ENCODE peak calls at places on chromosomes 3 and 15, in four cellular contexts. H is cardiac muscle cell, N is astrocyte, Z is left lung. G is an unnamed sample.

GRCh38 chr3:100443690-100444089 is 42.4 kb downstream of the LNP1 start:
- DNase-seq in N (no peak), H (no peak), Z (no peak), G (no peak)

GRCh38 chr15:79003301-79003700 is 58.5 kb upstream of the CTSH start:
- DNase-seq in N (peak; percentile 75), H (no peak), Z (no peak), G (no peak)

GRCh38 chr15:38690737-38691332 is 126.2 kb upstream of the RASGRP1 start:
- DNase-seq in N (peak; percentile 24), Z (no peak), H (peak; percentile 83), G (peak; percentile 18)

GRCh38 chr15:95295905-95296618 is 1034.4 kb upstream of the NR2F2 start:
- DNase-seq in Z (no peak), H (no peak), N (peak; percentile 58), G (no peak)

GRCh38 chr3:76367281-76367680 is 581.9 kb upstream of the ZNF717 start:
- DNase-seq in Z (no peak), H (no peak), N (peak; percentile 36), G (no peak)

GRCh38 chr3:126152931-126153694 is 27.3 kb downstream of the ALDH1L1 start:
- DNase-seq in H (no peak), Z (no peak), N (no peak), G (no peak)

GRCh38 chr3:49132437-49133225 is at the start of gene LAMB2:
- DNase-seq in N (peak; percentile 82), H (peak; percentile 87), Z (peak; percentile 78), G (peak; percentile 70)

GRCh38 chr3:43995929-43996378 is 245.7 kb upstream of the TOPAZ1 start:
- DNase-seq in N (no peak), H (peak; percentile 5), Z (no peak), G (no peak)

GRCh38 chr15:81338422-81339007 is 14.6 kb upstream of the STARD5 start:
- DNase-seq in H (no peak), Z (no peak), N (peak; percentile 96), G (peak; percentile 87)

GRCh38 chr3:71425491-71426071 is 157.9 kb downstream of the FOXP1 start:
- DNase-seq in H (no peak), N (peak; percentile 100), Z (no peak), G (peak; percentile 78)

GRCh38 chr3:88151358-88151757 is 1.6 kb downstream of the C3orf38 start:
- DNase-seq in N (peak; percentile 17), Z (no peak), H (no peak), G (no peak)

GRCh38 chr3:10387881-10388621 is 67.1 kb upstream of the SEC13 start:
- DNase-seq in N (peak; percentile 32), H (peak; percentile 34), Z (no peak), G (no peak)

GRCh38 chr15:25481208-25481862 is 42.5 kb upstream of the UBE3A start:
- DNase-seq in Z (no peak), N (peak; percentile 18), H (peak; percentile 24), G (peak; percentile 38)

GRCh38 chr3:155356594-155357370 is 63.3 kb upstream of the STRIT1 start:
- DNase-seq in Z (no peak), N (no peak), H (no peak), G (no peak)

GRCh38 chr3:157290761-157291160 is 130.8 kb upstream of the CCNL1 start:
- DNase-seq in N (peak; percentile 78), H (no peak), Z (no peak), G (no peak)

GRCh38 chr15:43527016-43527801 is 9.8 kb downstream of the MAP1A start:
- DNase-seq in H (no peak), Z (no peak), N (no peak), G (no peak)

GRCh38 chr3:126130081-126130855 is 46.3 kb upstream of the SLC41A3 start:
- DNase-seq in H (no peak), Z (peak; percentile 32), N (no peak), G (no peak)

GRCh38 chr3:127689266-127689860 is 16.6 kb downstream of the ABTB1 start:
- DNase-seq in Z (peak; percentile 23), N (no peak), H (no peak), G (no peak)

GRCh38 chr3:126147932-126148683 is 32.3 kb downstream of the ALDH1L1 start:
- DNase-seq in Z (no peak), H (no peak), N (no peak), G (no peak)

GRCh38 chr3:61247191-61247590 is 4.1 kb downstream of the FHIT start:
- DNase-seq in N (no peak), H (no peak), Z (no peak), G (no peak)

GRCh38 chr15:39785139-39785538 is 2.5 kb upstream of the FSIP1 start:
- DNase-seq in N (no peak), H (no peak), Z (no peak), G (no peak)

GRCh38 chr3:61809879-61810278 is 248.5 kb downstream of the PTPRG start:
- DNase-seq in N (no peak), H (peak; percentile 34), Z (no peak), G (no peak)

GRCh38 chr3:194294199-194294887 is 56.8 kb downstream of the CPN2 start:
- DNase-seq in Z (no peak), N (no peak), H (no peak), G (no peak)

GRCh38 chr3:77726509-77726908 is 686.6 kb downstream of the ROBO2 start:
- DNase-seq in Z (no peak), H (no peak), N (peak; percentile 9), G (no peak)

GRCh38 chr3:172658344-172659245 is 52.3 kb downstream of the NCEH1 start:
- DNase-seq in Z (no peak), N (peak; percentile 99), H (no peak), G (peak; percentile 98)

GRCh38 chr3:25661694-25662455 is 2.8 kb downstream of the TOP2B start:
- DNase-seq in Z (no peak), N (no peak), H (peak; percentile 25), G (no peak)

GRCh38 chr3:14475601-14476000 is 64.5 kb downstream of the GRIP2 start:
- DNase-seq in Z (no peak), H (no peak), N (no peak), G (no peak)

GRCh38 chr3:14473411-14473891 is 66.7 kb downstream of the GRIP2 start:
- DNase-seq in Z (no peak), H (no peak), N (no peak), G (no peak)

GRCh38 chr3:14472471-14473351 is 67.4 kb downstream of the GRIP2 start:
- DNase-seq in Z (peak; percentile 82), N (peak; percentile 93), H (no peak), G (peak; percentile 86)

GRCh38 chr3:14476583-14477265 is 63.4 kb downstream of the GRIP2 start:
- DNase-seq in Z (no peak), N (no peak), H (no peak), G (no peak)

DNA sequence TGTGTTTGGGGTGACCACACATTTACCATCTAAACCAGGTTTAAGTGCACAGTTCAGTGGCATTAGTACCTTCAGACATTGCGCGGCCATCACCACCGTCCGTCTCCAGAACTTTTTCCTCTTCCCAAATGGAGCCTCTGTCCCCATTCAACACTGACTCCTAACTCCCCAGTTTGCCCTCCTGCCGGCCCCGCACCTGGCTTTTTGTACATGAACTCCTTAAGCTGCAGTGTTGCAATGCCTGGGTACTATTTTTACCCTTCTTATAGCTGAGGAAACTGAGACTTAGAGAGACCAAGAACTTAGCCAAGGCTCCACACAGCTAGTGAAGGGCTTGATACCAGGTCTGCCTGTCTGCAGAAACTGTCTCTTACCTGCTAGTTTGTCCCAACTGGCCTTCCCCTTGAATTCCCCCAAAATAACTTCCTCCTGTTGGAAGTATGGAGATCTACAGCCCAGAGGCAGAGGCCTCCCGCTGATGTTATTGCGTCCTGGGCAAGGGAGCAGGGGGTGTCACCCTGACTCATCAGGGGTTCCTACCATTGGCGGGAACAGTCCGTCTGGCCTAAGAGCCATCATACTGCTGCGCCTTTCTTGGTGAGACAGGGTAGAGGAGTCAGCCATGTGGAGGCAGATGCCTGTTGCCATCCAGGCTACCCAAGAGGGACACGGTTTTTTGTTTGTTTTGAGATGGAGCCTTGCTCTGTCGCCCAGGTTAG is 65.6 kb downstream of the GRIP2 start:
- DNase-seq in Z (no peak), N (no peak), H (no peak), G (no peak)
- H3K36me3 ChIP-seq in Z (peaks cover 100% of the 10 kb centered on the region), N (peaks cover 3% of the 10 kb centered on the region), H (no peaks in the 10 kb centered on the region), G (no peaks in the 10 kb centered on the region)

DNA sequence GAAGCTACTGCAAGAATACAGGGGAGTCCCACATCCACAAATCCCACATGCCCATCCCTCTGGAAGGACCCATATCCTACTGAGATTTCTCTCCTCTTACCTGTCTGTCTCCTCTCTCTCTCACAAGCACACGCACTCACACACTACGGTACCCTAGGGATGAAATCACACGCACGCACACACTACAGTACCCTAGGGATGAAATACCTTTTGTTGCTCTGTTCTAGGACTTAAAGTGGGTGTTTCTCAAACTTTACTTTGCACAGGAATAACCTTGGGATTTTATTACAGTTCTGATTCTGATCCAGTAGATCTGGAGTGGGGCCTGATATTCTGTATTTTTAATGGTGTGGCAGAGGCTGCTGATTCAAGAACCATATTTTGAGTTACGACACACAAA is 622.2 kb upstream of the ZNF385D start:
- DNase-seq in H (no peak), Z (no peak), N (no peak), G (no peak)
- H3K4me3 ChIP-seq in H (no peak overlapping the region), Z (no peak overlapping the region), N (no peak overlapping the region), G (no peak overlapping the region)

GRCh38 chr15:59221479-59221878 is 14.8 kb downstream of the LDHAL6B start:
- DNase-seq in H (no peak), Z (no peak), N (no peak), G (no peak)

GRCh38 chr15:59222106-59222505 is 15.5 kb downstream of the LDHAL6B start:
- DNase-seq in N (peak; percentile 88), H (no peak), Z (no peak), G (peak; percentile 26)

GRCh38 chr15:59218099-59218498 is 11.5 kb downstream of the LDHAL6B start:
- DNase-seq in H (no peak), N (no peak), Z (no peak), G (no peak)

GRCh38 chr15:59218710-59219109 is 12.1 kb downstream of the LDHAL6B start:
- DNase-seq in H (no peak), N (no peak), Z (no peak), G (no peak)

GRCh38 chr15:59216911-59217310 is 10.3 kb downstream of the LDHAL6B start:
- DNase-seq in H (no peak), Z (no peak), N (no peak), G (no peak)
- H3K36me3 ChIP-seq in H (no peaks in the 10 kb centered on the region), Z (peaks cover 22% of the 10 kb centered on the region), N (peaks cover 40% of the 10 kb centered on the region), G (peaks cover 47% of the 10 kb centered on the region)

GRCh38 chr15:49673861-49674260 is 53.0 kb downstream of the DTWD1 start:
- DNase-seq in N (no peak), H (no peak), Z (no peak), G (no peak)
- H3K4me3 ChIP-seq in N (no peak overlapping the region), H (no peak overlapping the region), Z (no peak overlapping the region), G (no peak overlapping the region)

GRCh38 chr3:57256844-57257243 is 29.3 kb downstream of the APPL1 start:
- DNase-seq in N (no peak), H (peak; percentile 34), Z (no peak), G (no peak)

GRCh38 chr3:57261119-57261518 is 31.4 kb downstream of the ASB14 start:
- DNase-seq in Z (no peak), N (no peak), H (no peak), G (no peak)

GRCh38 chr3:57257678-57258077 is 30.1 kb downstream of the APPL1 start:
- DNase-seq in Z (no peak), H (no peak), N (no peak), G (no peak)

GRCh38 chr3:57261929-57262328 is 30.6 kb downstream of the ASB14 start:
- DNase-seq in H (no peak), N (no peak), Z (no peak), G (no peak)
- H3K36me3 ChIP-seq in H (peaks cover 59% of the 10 kb centered on the region), N (peaks cover 38% of the 10 kb centered on the region), Z (peaks cover 96% of the 10 kb centered on the region), G (peaks cover 35% of the 10 kb centered on the region)

GRCh38 chr3:51963951-51964451 is 3.3 kb downstream of the PCBP4 start:
- DNase-seq in H (peak; percentile 32), Z (no peak), N (no peak), G (no peak)
- H3K4me3 ChIP-seq in H (no peak overlapping the region), Z (no peak overlapping the region), N (no peak overlapping the region), G (no peak overlapping the region)

GRCh38 chr15:74626752-74627692 is 11.4 kb downstream of the CLK3 start:
- DNase-seq in H (no peak), Z (no peak), N (no peak), G (no peak)
- H3K36me3 ChIP-seq in H (peaks cover 81% of the 10 kb centered on the region), Z (peaks cover 99% of the 10 kb centered on the region), N (peaks cover 70% of the 10 kb centered on the region), G (peaks cover 95% of the 10 kb centered on the region)